ENCODE peak calls at places on chromosome 18, in five cellular contexts. One of them, this sample, is unnamed.
A peak's percentile ranks its signal among the peaks of the same experiment; 100 is the strongest.

GRCh38 chr18:23547806-23548205 is 38.5 kb downstream of the NPC1 start:
- DNase-seq in HepG2: peak; percentile 35
- DNase-seq in breast epithelium: no peak
- DNase-seq in transverse colon: no peak
- DNase-seq in prostate gland: no peak
- DNase-seq in this sample: no peak

GRCh38 chr18:62339106-62339988 is 14.2 kb downstream of the TNFRSF11A start:
- DNase-seq in breast epithelium: no peak
- DNase-seq in transverse colon: peak; percentile 31
- DNase-seq in HepG2: no peak
- DNase-seq in prostate gland: no peak
- DNase-seq in this sample: no peak

GRCh38 chr18:79963658-79964329 is 649 bp upstream of the HSBP1L1 start:
- DNase-seq in HepG2: no peak
- DNase-seq in prostate gland: no peak
- DNase-seq in transverse colon: no peak
- DNase-seq in breast epithelium: no peak
- DNase-seq in this sample: no peak

GRCh38 chr18:31918733-31919132 is 24.2 kb downstream of the TRAPPC8 start:
- DNase-seq in breast epithelium: no peak
- DNase-seq in prostate gland: no peak
- DNase-seq in transverse colon: no peak
- DNase-seq in HepG2: no peak
- DNase-seq in this sample: no peak

GRCh38 chr18:29749699-29750098 is 1292.8 kb downstream of the DSC3 start:
- DNase-seq in HepG2: no peak
- DNase-seq in transverse colon: no peak
- DNase-seq in prostate gland: no peak
- DNase-seq in breast epithelium: no peak
- DNase-seq in this sample: no peak

GRCh38 chr18:6997802-6998201 is 119.8 kb downstream of the LAMA1 start:
- DNase-seq in breast epithelium: no peak
- DNase-seq in HepG2: no peak
- DNase-seq in transverse colon: no peak
- DNase-seq in prostate gland: no peak
- DNase-seq in this sample: no peak

GRCh38 chr18:79798999-79799370 is 1.2 kb downstream of the KCNG2 start:
- DNase-seq in HepG2: no peak
- DNase-seq in breast epithelium: peak; percentile 19
- DNase-seq in prostate gland: no peak
- DNase-seq in transverse colon: no peak
- DNase-seq in this sample: no peak

GRCh38 chr18:1292167-1292566 is 387.5 kb downstream of the ADCYAP1 start:
- DNase-seq in HepG2: no peak
- DNase-seq in prostate gland: no peak
- DNase-seq in transverse colon: no peak
- DNase-seq in breast epithelium: no peak
- DNase-seq in this sample: no peak

GRCh38 chr18:73414598-73414997 is 546.8 kb upstream of the NETO1 start:
- DNase-seq in HepG2: no peak
- DNase-seq in prostate gland: no peak
- DNase-seq in transverse colon: no peak
- DNase-seq in breast epithelium: no peak
- DNase-seq in this sample: no peak

GRCh38 chr18:64090876-64091275 is 58.0 kb downstream of the LINC00305 start:
- DNase-seq in breast epithelium: no peak
- DNase-seq in transverse colon: no peak
- DNase-seq in prostate gland: no peak
- DNase-seq in HepG2: no peak
- DNase-seq in this sample: no peak

GRCh38 chr18:25465152-25465790 is 113.3 kb upstream of the ZNF521 start:
- DNase-seq in breast epithelium: no peak
- DNase-seq in transverse colon: no peak
- DNase-seq in prostate gland: no peak
- DNase-seq in HepG2: no peak
- DNase-seq in this sample: no peak

GRCh38 chr18:24414349-24415003 is 12.0 kb upstream of the IMPACT start:
- DNase-seq in prostate gland: no peak
- DNase-seq in HepG2: no peak
- DNase-seq in breast epithelium: no peak
- DNase-seq in transverse colon: no peak
- DNase-seq in this sample: no peak

GRCh38 chr18:2970762-2971659 is 41.9 kb downstream of the LPIN2 start:
- DNase-seq in breast epithelium: no peak
- DNase-seq in HepG2: no peak
- DNase-seq in prostate gland: no peak
- DNase-seq in transverse colon: no peak
- DNase-seq in this sample: no peak

GRCh38 chr18:10442551-10442971 is 11.9 kb upstream of the APCDD1 start:
- DNase-seq in transverse colon: no peak
- DNase-seq in prostate gland: no peak
- DNase-seq in breast epithelium: no peak
- DNase-seq in HepG2: no peak
- DNase-seq in this sample: no peak

GRCh38 chr18:65704051-65704450 is 46.8 kb upstream of the CDH7 start:
- DNase-seq in HepG2: no peak
- DNase-seq in prostate gland: no peak
- DNase-seq in breast epithelium: no peak
- DNase-seq in transverse colon: no peak
- DNase-seq in this sample: no peak

GRCh38 chr18:44823782-44824181 is 143.1 kb downstream of the SETBP1 start:
- DNase-seq in HepG2: no peak
- DNase-seq in breast epithelium: no peak
- DNase-seq in transverse colon: no peak
- DNase-seq in prostate gland: no peak
- DNase-seq in this sample: no peak

GRCh38 chr18:644395-645004 is 13.0 kb upstream of the TYMS start:
- DNase-seq in prostate gland: no peak
- DNase-seq in transverse colon: no peak
- DNase-seq in HepG2: peak; percentile 58
- DNase-seq in breast epithelium: no peak
- DNase-seq in this sample: no peak

GRCh38 chr18:39340418-39340817 is 1774.8 kb upstream of the CELF4 start:
- DNase-seq in transverse colon: no peak
- DNase-seq in breast epithelium: no peak
- DNase-seq in HepG2: no peak
- DNase-seq in prostate gland: no peak
- DNase-seq in this sample: no peak

GRCh38 chr18:46343940-46344372 is 239.8 kb downstream of the HAUS1 start:
- DNase-seq in transverse colon: peak; percentile 38
- DNase-seq in HepG2: no peak
- DNase-seq in prostate gland: peak; percentile 37
- DNase-seq in breast epithelium: no peak
- DNase-seq in this sample: peak; percentile 51

GRCh38 chr18:78521136-78521535 is 458.5 kb upstream of the SALL3 start:
- DNase-seq in prostate gland: no peak
- DNase-seq in HepG2: no peak
- DNase-seq in breast epithelium: no peak
- DNase-seq in transverse colon: no peak
- DNase-seq in this sample: no peak

GRCh38 chr18:73707035-73707434 is 440.6 kb downstream of the FBXO15 start:
- DNase-seq in prostate gland: no peak
- DNase-seq in breast epithelium: no peak
- DNase-seq in transverse colon: no peak
- DNase-seq in HepG2: no peak
- DNase-seq in this sample: no peak

GRCh38 chr18:58863539-58864145 is 1.0 kb upstream of the ZNF532 start:
- DNase-seq in transverse colon: peak; percentile 61
- DNase-seq in HepG2: no peak
- DNase-seq in prostate gland: peak; percentile 33
- DNase-seq in breast epithelium: no peak
- DNase-seq in this sample: peak; percentile 48
- TF ChIP-seq POLR2AphosphoS5 in transverse colon: no peak
- TF ChIP-seq POLR2AphosphoS5 in HepG2: no peak
- TF ChIP-seq POLR2AphosphoS5 in prostate gland: no peak
- TF ChIP-seq POLR2AphosphoS5 in breast epithelium: no peak
- TF ChIP-seq POLR2AphosphoS5 in this sample: no peak

DNA sequence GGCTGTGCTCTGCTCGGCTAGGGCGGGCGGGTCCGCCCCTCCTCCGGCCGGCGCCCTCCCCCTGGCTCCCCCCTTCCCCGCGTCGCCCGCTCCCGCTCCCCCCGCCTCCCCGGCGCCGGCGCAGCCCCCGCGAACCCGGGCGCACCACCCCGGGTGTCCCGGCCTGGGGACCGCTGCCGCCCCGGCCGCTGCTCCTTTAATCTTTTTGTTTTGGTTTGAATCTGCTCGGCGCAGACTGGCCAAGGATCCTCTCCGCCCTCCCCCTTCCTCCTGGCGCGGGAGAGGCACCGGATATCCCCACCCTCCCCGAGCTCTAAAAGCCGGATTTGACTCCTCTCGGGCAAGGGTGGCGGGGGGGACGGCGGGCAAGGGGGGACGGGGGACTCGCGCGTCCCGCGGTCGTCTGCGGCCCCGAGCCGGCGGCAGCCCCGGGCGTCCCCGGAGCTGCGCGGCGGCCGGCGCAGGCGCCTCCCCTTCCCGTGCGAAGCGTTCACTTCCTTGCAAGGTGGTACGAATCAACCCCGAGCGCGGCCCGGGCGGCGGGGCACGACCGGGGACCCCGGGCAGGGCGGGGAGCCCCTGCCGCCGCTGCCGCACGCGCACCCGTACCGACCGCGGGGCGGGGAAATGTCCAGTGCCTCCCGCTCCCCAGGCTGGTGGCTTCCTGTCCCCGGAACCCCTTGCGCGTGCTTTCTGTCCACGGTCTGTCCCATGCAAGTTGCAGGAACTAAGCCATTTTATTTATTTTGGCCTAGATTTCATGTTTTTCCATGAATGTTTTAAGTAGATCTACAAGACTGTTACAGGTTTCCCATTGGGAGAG is at the start of gene PTGR3:
- DNase-seq in breast epithelium: peak; percentile 86
- DNase-seq in transverse colon: peak; percentile 87
- DNase-seq in prostate gland: peak; percentile 80
- DNase-seq in HepG2: peak; percentile 86
- DNase-seq in this sample: peak; percentile 71
- TF ChIP-seq POLR2AphosphoS5 in breast epithelium: no peak
- TF ChIP-seq POLR2AphosphoS5 in transverse colon: peak; percentile 31
- TF ChIP-seq POLR2AphosphoS5 in prostate gland: peak; percentile 22
- TF ChIP-seq POLR2AphosphoS5 in HepG2: no peak
- TF ChIP-seq POLR2AphosphoS5 in this sample: peak; percentile 59

GRCh38 chr18:8608795-8609673 is at the start of gene RAB12:
- DNase-seq in transverse colon: peak; percentile 89
- DNase-seq in prostate gland: peak; percentile 76
- DNase-seq in breast epithelium: peak; percentile 83
- DNase-seq in HepG2: peak; percentile 56
- DNase-seq in this sample: peak; percentile 58

GRCh38 chr18:8607776-8608682 is 1.2 kb upstream of the RAB12 start:
- DNase-seq in breast epithelium: no peak
- DNase-seq in transverse colon: no peak
- DNase-seq in prostate gland: no peak
- DNase-seq in HepG2: peak; percentile 18
- DNase-seq in this sample: no peak

GRCh38 chr18:8611916-8612576 is 2.8 kb downstream of the RAB12 start:
- DNase-seq in prostate gland: no peak
- DNase-seq in transverse colon: no peak
- DNase-seq in breast epithelium: no peak
- DNase-seq in HepG2: no peak
- DNase-seq in this sample: no peak

GRCh38 chr18:8609711-8610441 is 639 bp downstream of the RAB12 start:
- DNase-seq in breast epithelium: no peak
- DNase-seq in prostate gland: no peak
- DNase-seq in transverse colon: peak; percentile 15
- DNase-seq in HepG2: no peak
- DNase-seq in this sample: no peak

GRCh38 chr18:8610442-8610801 is 1.2 kb downstream of the RAB12 start:
- DNase-seq in breast epithelium: no peak
- DNase-seq in transverse colon: peak; percentile 14
- DNase-seq in HepG2: no peak
- DNase-seq in prostate gland: no peak
- DNase-seq in this sample: no peak
- TF ChIP-seq POLR2AphosphoS5 in breast epithelium: no peak
- TF ChIP-seq POLR2AphosphoS5 in transverse colon: no peak
- TF ChIP-seq POLR2AphosphoS5 in HepG2: no peak
- TF ChIP-seq POLR2AphosphoS5 in prostate gland: no peak
- TF ChIP-seq POLR2AphosphoS5 in this sample: no peak

DNA sequence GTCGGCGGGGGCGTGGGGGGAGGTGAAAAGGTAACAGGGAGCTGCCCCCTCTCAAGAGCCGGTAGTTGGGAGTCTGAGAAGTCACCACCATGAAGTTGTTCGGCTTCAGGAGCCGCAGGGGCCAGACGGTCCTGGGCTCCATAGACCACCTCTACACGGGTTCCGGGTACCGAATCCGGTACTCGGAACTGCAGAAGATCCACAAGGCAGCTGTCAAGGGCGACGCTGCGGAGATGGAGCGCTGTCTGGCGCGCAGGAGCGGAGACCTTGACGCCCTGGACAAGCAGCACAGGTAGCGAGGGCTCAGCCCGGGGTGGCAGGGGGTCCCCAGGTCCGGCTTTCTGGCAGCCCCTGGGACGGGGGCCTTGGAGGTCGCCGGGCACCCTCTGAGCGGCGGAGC is 47.1 kb upstream of the ZNF519 start:
- DNase-seq in HepG2: no peak
- DNase-seq in breast epithelium: no peak
- DNase-seq in transverse colon: no peak
- DNase-seq in prostate gland: no peak
- DNase-seq in this sample: no peak
- TF ChIP-seq POLR2AphosphoS5 in HepG2: no peak
- TF ChIP-seq POLR2AphosphoS5 in breast epithelium: no peak
- TF ChIP-seq POLR2AphosphoS5 in transverse colon: no peak
- TF ChIP-seq POLR2AphosphoS5 in prostate gland: no peak
- TF ChIP-seq POLR2AphosphoS5 in this sample: no peak

GRCh38 chr18:55321268-55322175 is 266.5 kb downstream of the TCF4 start:
- DNase-seq in transverse colon: peak; percentile 87
- DNase-seq in HepG2: no peak
- DNase-seq in prostate gland: peak; percentile 84
- DNase-seq in breast epithelium: peak; percentile 66
- DNase-seq in this sample: no peak

GRCh38 chr18:55317832-55318231 is 270.2 kb downstream of the TCF4 start:
- DNase-seq in HepG2: no peak
- DNase-seq in transverse colon: no peak
- DNase-seq in breast epithelium: no peak
- DNase-seq in prostate gland: no peak
- DNase-seq in this sample: no peak

GRCh38 chr18:55320399-55321255 is 267.4 kb downstream of the TCF4 start:
- DNase-seq in transverse colon: no peak
- DNase-seq in HepG2: no peak
- DNase-seq in breast epithelium: no peak
- DNase-seq in prostate gland: no peak
- DNase-seq in this sample: no peak

GRCh38 chr18:55318864-55319516 is 269.0 kb downstream of the TCF4 start:
- DNase-seq in transverse colon: no peak
- DNase-seq in breast epithelium: no peak
- DNase-seq in HepG2: no peak
- DNase-seq in prostate gland: no peak
- DNase-seq in this sample: no peak

GRCh38 chr18:55319517-55319905 is 268.5 kb downstream of the TCF4 start:
- DNase-seq in prostate gland: no peak
- DNase-seq in breast epithelium: no peak
- DNase-seq in HepG2: no peak
- DNase-seq in transverse colon: no peak
- DNase-seq in this sample: no peak
- TF ChIP-seq POLR2AphosphoS5 in prostate gland: no peak
- TF ChIP-seq POLR2AphosphoS5 in breast epithelium: no peak
- TF ChIP-seq POLR2AphosphoS5 in HepG2: no peak
- TF ChIP-seq POLR2AphosphoS5 in transverse colon: no peak
- TF ChIP-seq POLR2AphosphoS5 in this sample: no peak